ENCODE peak calls at places on chromosomes 6 and 20, in eight cellular contexts. D is gastrocnemius medialis; N is ovary; A is Peyer's patch; V is mammary epithelial cell; K is vagina; I is A549; T is effector memory CD4-positive, alpha-beta T cell. H is an unnamed sample. For H3K9me3, the result is how much of the 10 kb centered on the place peaks cover.

GRCh38 chr20:63064745-63065711 is 58.3 kb upstream of the BHLHE23 start:
- DNase-seq in V (no peak), T (no peak), I (no peak), K (no peak), A (peak), D (peak), N (no peak), H (no peak)

GRCh38 chr20:21571841-21572690 is 58.2 kb upstream of the NKX2-2 start:
- DNase-seq in D (no peak), N (no peak), T (no peak), K (no peak), V (no peak), A (peak), I (no peak), H (peak)

GRCh38 chr6:69362209-69362608 is 434.6 kb downstream of the LMBRD1 start:
- DNase-seq in D (no peak), A (no peak), I (no peak), K (no peak), T (no peak), N (no peak), V (no peak), H (no peak)

GRCh38 chr6:107320126-107320525 is 139.2 kb downstream of the PDSS2 start:
- DNase-seq in N (no peak), K (no peak), T (no peak), I (no peak), A (no peak), D (no peak), V (peak), H (peak)

GRCh38 chr6:161444966-161445799 is 171.3 kb upstream of the AGPAT4 start:
- DNase-seq in A (no peak), I (no peak), N (no peak), K (no peak), V (no peak), D (peak), T (no peak), H (no peak)

GRCh38 chr6:21596379-21597242 is 3.1 kb downstream of the SOX4 start:
- DNase-seq in V (peak), D (no peak), T (no peak), N (peak), A (peak), K (no peak), I (peak), H (peak)

GRCh38 chr6:15968519-15968918 is 160.4 kb upstream of the MYLIP start:
- DNase-seq in T (no peak), D (no peak), V (no peak), N (no peak), I (no peak), A (no peak), K (no peak), H (no peak)

GRCh38 chr20:51631953-51632352 is 89.4 kb upstream of the NFATC2 start:
- DNase-seq in D (no peak), T (no peak), A (no peak), V (no peak), N (no peak), K (no peak), I (no peak), H (no peak)

GRCh38 chr6:44558315-44559227 is 171.1 kb downstream of the CDC5L start:
- DNase-seq in T (no peak), A (no peak), I (no peak), V (no peak), D (no peak), N (no peak), K (no peak), H (peak)

GRCh38 chr6:49915035-49915434 is 48.7 kb upstream of the CRISP1 start:
- DNase-seq in T (no peak), D (peak), K (no peak), A (no peak), V (no peak), N (no peak), I (no peak), H (no peak)

GRCh38 chr20:43383026-43383795 is 74.5 kb upstream of the SRSF6 start:
- DNase-seq in K (peak), A (no peak), N (no peak), V (no peak), D (no peak), T (no peak), I (no peak), H (peak)

GRCh38 chr20:34753706-34754461 is 49.7 kb downstream of the TP53INP2 start:
- DNase-seq in K (no peak), D (no peak), V (peak), I (no peak), A (no peak), N (no peak), T (no peak), H (no peak)

GRCh38 chr6:45984347-45984746 is 31.3 kb downstream of the CLIC5 start:
- DNase-seq in N (no peak), V (no peak), I (no peak), K (no peak), D (no peak), A (no peak), T (no peak), H (no peak)

GRCh38 chr20:60586417-60587105 is 628.3 kb downstream of the CDH26 start:
- DNase-seq in K (no peak), I (no peak), V (no peak), D (no peak), T (no peak), N (no peak), A (no peak), H (no peak)

GRCh38 chr6:29509239-29509638 is 21.5 kb upstream of the MAS1L start:
- DNase-seq in K (no peak), D (no peak), V (no peak), T (no peak), I (no peak), N (no peak), A (no peak), H (no peak)

GRCh38 chr20:58645277-58645968 is 5.7 kb upstream of the STX16 start:
- DNase-seq in K (peak), T (no peak), D (peak), N (no peak), I (no peak), V (peak), A (peak), H (no peak)

GRCh38 chr20:38387953-38388352 is 41.7 kb downstream of the LBP start:
- DNase-seq in D (no peak), A (no peak), I (no peak), K (no peak), N (no peak), V (no peak), T (no peak), H (no peak)

GRCh38 chr6:133707456-133707855 is 181.5 kb upstream of the TCF21 start:
- DNase-seq in N (no peak), V (peak), I (no peak), A (no peak), T (no peak), D (no peak), K (no peak), H (peak)

GRCh38 chr20:62401331-62401779 is 5.7 kb downstream of the CABLES2 start:
- DNase-seq in D (no peak), N (no peak), V (no peak), A (no peak), I (peak), K (no peak), T (no peak), H (no peak)

GRCh38 chr6:18110160-18110559 is 12.3 kb downstream of the NHLRC1 start:
- DNase-seq in A (no peak), T (no peak), N (no peak), I (no peak), D (peak), V (no peak), K (no peak), H (no peak)

GRCh38 chr20:36988494-36988966 is 37.0 kb upstream of the SAMHD1 start:
- DNase-seq in N (no peak), V (peak), D (no peak), K (no peak), A (no peak), I (no peak), T (no peak), H (peak)

GRCh38 chr20:4225778-4226177 is 210.4 kb upstream of the RNF24 start:
- DNase-seq in A (no peak), T (no peak), V (peak), D (no peak), I (no peak), N (no peak), K (no peak), H (peak)

GRCh38 chr20:58111340-58112016 is 117.0 kb downstream of the ANKRD60 start:
- DNase-seq in V (no peak), T (no peak), I (no peak), A (no peak), K (no peak), D (no peak), N (no peak), H (no peak)

GRCh38 chr6:33744895-33745546 is 1.7 kb downstream of the IP6K3 start:
- DNase-seq in K (no peak), A (peak), V (no peak), T (no peak), D (peak), N (no peak), I (no peak), H (no peak)
- H3K4me3 ChIP-seq in K (no peak), A (no peak), V (no peak), T (no peak), D (peak), N (no peak), I (no peak), H (no peak)

GRCh38 chr6:166533205-166533824 is 53.2 kb downstream of the RAMACL start:
- DNase-seq in D (no peak), V (no peak), T (no peak), K (no peak), A (peak), I (no peak), N (no peak), H (no peak)
- H3K9me3 ChIP-seq in D (under half), V (under half), T (under half), K (under half), A (under half), I (under half), N (under half), H (under half)

GRCh38 chr6:109303647-109304283 is 78.5 kb downstream of the CD164 start:
- DNase-seq in D (no peak), K (no peak), V (peak), A (no peak), T (no peak), N (no peak), I (no peak), H (no peak)
- H3K4me3 ChIP-seq in D (no peak), K (no peak), V (no peak), A (no peak), T (no peak), N (no peak), I (no peak), H (no peak)

GRCh38 chr20:56207656-56208055 is 40.9 kb upstream of the MC3R start:
- DNase-seq in I (no peak), V (no peak), K (no peak), N (no peak), A (no peak), D (no peak), T (no peak), H (no peak)

GRCh38 chr20:56208121-56208520 is 40.4 kb upstream of the MC3R start:
- DNase-seq in V (no peak), I (no peak), N (no peak), K (no peak), T (no peak), A (no peak), D (no peak), H (no peak)

GRCh38 chr20:56215115-56215514 is 33.4 kb upstream of the MC3R start:
- DNase-seq in A (no peak), T (no peak), I (no peak), K (no peak), V (no peak), N (no peak), D (no peak), H (no peak)

GRCh38 chr20:56211051-56211450 is 37.5 kb upstream of the MC3R start:
- DNase-seq in I (no peak), T (no peak), N (no peak), V (no peak), D (no peak), A (no peak), K (no peak), H (no peak)

DNA sequence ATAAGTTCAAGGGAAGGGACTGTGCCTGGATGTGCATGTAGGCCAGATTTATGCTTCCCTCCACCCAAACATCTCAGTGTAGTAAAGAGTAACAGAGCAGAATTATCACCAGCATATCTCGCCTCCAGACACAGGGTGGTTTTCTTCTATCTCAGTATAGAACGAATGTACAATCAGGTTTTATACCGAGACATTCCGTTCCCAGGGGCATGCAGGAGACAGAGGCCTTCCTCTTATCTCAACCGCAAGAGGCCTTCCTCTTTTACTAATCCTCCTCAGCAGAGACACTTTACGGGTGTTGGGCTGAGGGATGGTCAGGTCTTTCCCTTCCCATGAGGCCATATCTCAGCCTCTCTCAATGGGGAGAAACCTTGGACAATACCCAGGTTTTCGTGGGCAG is 36.5 kb upstream of the MC3R start:
- DNase-seq in T (no peak), A (no peak), D (no peak), N (no peak), I (no peak), V (no peak), K (no peak), H (no peak)
- H3K9me3 ChIP-seq in T (under half), A (under half), D (under half), N (under half), I (under half), V (under half), K (under half), H (under half)

GRCh38 chr6:142531727-142532126 is 229.9 kb downstream of the ADGRG6 start:
- DNase-seq in D (no peak), K (no peak), N (no peak), V (no peak), A (no peak), T (no peak), I (no peak), H (no peak)

GRCh38 chr6:142530566-142530965 is 228.8 kb downstream of the ADGRG6 start:
- DNase-seq in D (no peak), N (no peak), T (no peak), K (no peak), A (no peak), V (no peak), I (no peak), H (no peak)

GRCh38 chr6:142537612-142538478 is 236.0 kb downstream of the ADGRG6 start:
- DNase-seq in T (no peak), K (no peak), N (no peak), V (peak), D (no peak), I (no peak), A (no peak), H (no peak)

DNA sequence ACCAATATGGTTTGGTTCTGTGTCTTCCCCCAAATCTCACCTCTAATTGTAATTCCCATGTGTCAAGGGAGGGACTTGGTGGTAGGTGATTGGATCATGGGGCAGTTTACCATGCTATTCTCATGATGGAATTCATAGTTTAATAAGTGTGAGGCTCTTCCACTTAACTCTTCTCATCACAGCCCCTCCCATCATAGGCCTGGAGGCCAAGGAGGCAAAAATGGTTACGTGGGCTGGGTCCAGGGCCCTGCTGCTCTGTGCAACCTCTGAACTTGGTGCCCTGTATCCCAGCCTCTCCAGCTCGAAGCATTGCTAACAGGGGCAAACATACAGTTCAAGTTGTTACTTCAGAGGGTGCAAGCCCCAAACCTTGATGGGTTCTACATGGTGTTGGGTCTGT is 232.7 kb downstream of the ADGRG6 start:
- DNase-seq in N (no peak), T (no peak), D (no peak), A (no peak), I (no peak), V (no peak), K (no peak), H (no peak)
- H3K4me3 ChIP-seq in N (no peak), T (no peak), D (no peak), A (no peak), I (no peak), V (no peak), K (no peak), H (no peak)

GRCh38 chr6:147772724-147773123 is 264.2 kb downstream of the SAMD5 start:
- DNase-seq in A (no peak), D (no peak), N (no peak), T (no peak), I (no peak), V (no peak), K (no peak), H (no peak)
- H3K9me3 ChIP-seq in A (under half), D (under half), N (under half), T (under half), I (under half), V (under half), K (under half), H (under half)

H was measured in cardiac muscle cell.